ENCODE peak calls at places on chromosomes 12 and 14, in eight cellular contexts. P is GM12878, E is endothelial cell of umbilical vein, R is A549, N is HCT116, Z is K562, H is H1, G is HepG2. T is an unnamed sample.

GRCh38 chr14:83842536-83842935 is 1687.4 kb upstream of the FLRT2 start:
- DNase-seq in P (no peak), N (no peak), Z (no peak), R (no peak), H (no peak), G (no peak), E (no peak), T (no peak)

GRCh38 chr12:39125580-39125979 is 220.2 kb upstream of the CPNE8 start:
- DNase-seq in P (no peak), E (no peak), N (no peak), G (no peak), R (no peak), Z (no peak), H (no peak), T (no peak)

GRCh38 chr14:99564903-99565259 is 39.1 kb downstream of the CCDC85C start:
- DNase-seq in E (no peak), H (no peak), N (no peak), Z (no peak), G (no peak), R (no peak), P (no peak), T (no peak)

GRCh38 chr12:128267246-128267622 is 264 bp downstream of the TMEM132C start:
- DNase-seq in G (no peak), P (no peak), N (no peak), R (no peak), E (no peak), Z (no peak), H (no peak), T (no peak)

GRCh38 chr12:46886541-46887041 is 60.8 kb upstream of the SLC38A4 start:
- DNase-seq in E (no peak), G (peak), H (no peak), P (no peak), N (no peak), R (no peak), Z (no peak), T (no peak)

GRCh38 chr12:39972119-39972518 is 133.8 kb downstream of the SLC2A13 start:
- DNase-seq in G (no peak), N (no peak), Z (peak), P (no peak), R (no peak), E (no peak), H (no peak), T (peak)

GRCh38 chr14:75748340-75748739 is 87.3 kb downstream of the TTLL5 start:
- DNase-seq in P (no peak), H (no peak), R (no peak), G (no peak), E (no peak), N (no peak), Z (no peak), T (no peak)

GRCh38 chr14:88502740-88503139 is 52.1 kb downstream of the PTPN21 start:
- DNase-seq in H (no peak), E (no peak), P (no peak), G (no peak), R (no peak), Z (no peak), N (no peak), T (no peak)

GRCh38 chr14:96693252-96693820 is 103.8 kb upstream of the VRK1 start:
- DNase-seq in E (no peak), N (no peak), R (no peak), G (no peak), H (no peak), Z (no peak), P (no peak), T (no peak)

GRCh38 chr12:28191018-28191595 is 851 bp downstream of the CCDC91 start:
- DNase-seq in N (no peak), P (no peak), E (no peak), H (no peak), Z (peak), G (no peak), R (peak), T (peak)

GRCh38 chr12:7099290-7099996 is 7.2 kb upstream of the C1R start:
- DNase-seq in N (no peak), P (no peak), E (no peak), Z (no peak), H (no peak), R (no peak), G (no peak), T (peak)

GRCh38 chr12:25835385-25835784 is 123.1 kb upstream of the RASSF8 start:
- DNase-seq in Z (no peak), G (no peak), N (no peak), P (no peak), H (no peak), R (no peak), E (no peak), T (no peak)

GRCh38 chr12:97394657-97395056 is 67.9 kb upstream of the RMST start:
- DNase-seq in N (no peak), G (no peak), P (no peak), R (no peak), Z (no peak), H (no peak), E (no peak), T (no peak)

GRCh38 chr12:64451687-64452558 is at the start of gene TBK1:
- DNase-seq in E (peak), R (peak), N (peak), H (peak), G (peak), P (peak), Z (peak), T (peak)

GRCh38 chr14:87522575-87522974 is 470.4 kb downstream of the GALC start:
- DNase-seq in G (no peak), P (no peak), Z (no peak), N (no peak), R (no peak), E (no peak), H (peak), T (no peak)

GRCh38 chr12:104697186-104697585 is 240.4 kb downstream of the CHST11 start:
- DNase-seq in R (no peak), E (no peak), N (no peak), G (no peak), P (no peak), Z (no peak), H (no peak), T (no peak)

GRCh38 chr12:59149995-59150642 is 229.8 kb upstream of the LRIG3 start:
- DNase-seq in P (peak), Z (peak), G (peak), R (peak), H (no peak), E (peak), N (peak), T (peak)

GRCh38 chr14:73753887-73754880 is 40.0 kb upstream of the PNMA1 start:
- DNase-seq in P (peak), N (no peak), G (no peak), Z (no peak), E (peak), H (no peak), R (no peak), T (peak)

GRCh38 chr12:118361889-118362288 is 10.8 kb downstream of the TAOK3 start:
- DNase-seq in R (no peak), P (no peak), G (no peak), Z (no peak), E (no peak), H (no peak), N (no peak), T (peak)

GRCh38 chr14:64763801-64764511 is 59.7 kb downstream of the PLEKHG3 start:
- DNase-seq in N (no peak), G (no peak), R (no peak), E (peak), P (no peak), H (no peak), Z (no peak), T (peak)

GRCh38 chr14:69010632-69011031 is 31.5 kb upstream of the ACTN1 start:
- DNase-seq in G (no peak), Z (no peak), P (no peak), E (no peak), R (no peak), H (no peak), N (no peak), T (no peak)

GRCh38 chr12:116426391-116427136 is 132.6 kb upstream of the MAP1LC3B2 start:
- DNase-seq in H (peak), P (no peak), G (no peak), E (peak), R (peak), Z (peak), N (peak), T (no peak)

GRCh38 chr14:65301862-65302539 is 110.5 kb upstream of the FUT8 start:
- DNase-seq in Z (peak), R (no peak), P (peak), E (no peak), N (no peak), G (peak), H (no peak), T (peak)

GRCh38 chr12:99476956-99477355 is 170.6 kb upstream of the GARIN6 start:
- DNase-seq in N (no peak), R (no peak), E (no peak), Z (no peak), H (no peak), G (no peak), P (no peak), T (no peak)

GRCh38 chr12:49295087-49296001 is at the start of gene PRPH:
- DNase-seq in Z (no peak), H (no peak), R (no peak), E (no peak), P (no peak), G (no peak), N (no peak), T (peak)

GRCh38 chr12:70052476-70052875 is 190.8 kb upstream of the CNOT2 start:
- DNase-seq in Z (no peak), H (no peak), P (no peak), R (no peak), E (no peak), N (no peak), G (no peak), T (no peak)

GRCh38 chr12:79689041-79689476 is 1.7 kb downstream of the PAWR start:
- DNase-seq in R (no peak), N (no peak), P (no peak), G (peak), Z (no peak), H (no peak), E (no peak), T (no peak)

GRCh38 chr14:68853749-68854148 is 60.9 kb upstream of the ZFP36L1 start:
- DNase-seq in N (no peak), G (no peak), R (no peak), E (no peak), H (no peak), P (no peak), Z (no peak), T (no peak)

GRCh38 chr12:3040663-3041544 is 36.3 kb upstream of the TSPAN9 start:
- DNase-seq in H (no peak), R (no peak), N (no peak), E (no peak), P (no peak), G (no peak), Z (no peak), T (no peak)

GRCh38 chr12:105343836-105344235 is 13.3 kb downstream of the C12orf75 start:
- DNase-seq in N (no peak), P (no peak), H (no peak), Z (no peak), R (no peak), G (no peak), E (no peak), T (no peak)

GRCh38 chr12:66280573-66280972 is 21.7 kb upstream of the HELB start:
- DNase-seq in N (no peak), P (no peak), Z (no peak), E (no peak), G (no peak), R (no peak), H (no peak), T (peak)

GRCh38 chr12:120332041-120332440 is 4.5 kb upstream of the PLA2G1B start:
- DNase-seq in G (no peak), N (no peak), P (no peak), Z (no peak), R (no peak), E (no peak), H (no peak), T (no peak)

GRCh38 chr14:76781648-76782051 is 20.4 kb downstream of the VASH1 start:
- DNase-seq in H (no peak), Z (no peak), R (no peak), G (no peak), E (no peak), N (no peak), P (no peak), T (no peak)

GRCh38 chr12:116603516-116603915 is 44.3 kb downstream of the MAP1LC3B2 start:
- DNase-seq in P (no peak), R (no peak), G (no peak), Z (no peak), H (no peak), N (no peak), E (no peak), T (no peak)

GRCh38 chr14:51398898-51399297 is 158.9 kb downstream of the TMX1 start:
- DNase-seq in Z (no peak), H (no peak), P (no peak), E (peak), N (no peak), R (peak), G (no peak), T (no peak)

GRCh38 chr12:128455849-128456248 is 188.9 kb downstream of the TMEM132C start:
- DNase-seq in G (no peak), E (no peak), N (no peak), P (no peak), R (no peak), Z (no peak), H (no peak), T (no peak)

GRCh38 chr14:99831915-99832314 is 38.7 kb downstream of the EML1 start:
- DNase-seq in G (no peak), E (no peak), H (no peak), R (no peak), Z (no peak), P (no peak), N (no peak), T (no peak)

GRCh38 chr12:132405742-132406251 is 76.4 kb upstream of the GALNT9 start:
- DNase-seq in E (no peak), P (no peak), H (no peak), G (no peak), N (no peak), R (no peak), Z (no peak), T (no peak)

GRCh38 chr14:52011557-52011956 is 22.2 kb downstream of the RTRAF start:
- DNase-seq in Z (no peak), R (no peak), E (no peak), G (no peak), P (no peak), N (no peak), H (no peak), T (no peak)

DNA sequence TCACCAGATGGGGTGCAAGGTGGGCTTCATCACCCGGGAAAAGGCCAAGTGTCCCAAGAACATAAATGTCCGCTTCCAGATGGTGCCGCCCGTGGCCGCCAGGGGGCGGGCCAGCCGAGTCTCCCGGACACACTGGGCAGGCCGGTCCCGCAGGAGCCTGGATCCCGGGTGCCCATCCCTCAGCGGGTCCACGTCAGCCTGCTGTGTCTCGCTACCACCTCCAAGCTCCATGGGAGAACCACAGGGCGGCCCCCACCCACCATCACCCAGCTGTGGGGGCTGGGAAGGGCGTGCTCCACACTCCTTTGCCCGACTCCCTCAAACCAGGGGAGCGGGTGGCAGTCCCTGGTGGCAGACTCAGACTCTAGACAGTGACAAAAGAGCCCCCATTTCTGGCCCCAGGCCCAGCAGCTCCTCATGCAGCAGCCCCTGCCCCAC is 22.0 kb upstream of the NUDT14 start:
- DNase-seq in P (no peak), G (no peak), E (peak), N (no peak), Z (peak), H (peak), R (peak), T (peak)
- H3K4me3 ChIP-seq in P (no peak), G (no peak), E (no peak), N (no peak), Z (no peak), H (no peak), R (no peak), T (no peak)

GRCh38 chr12:55703976-55704761 is 3.5 kb downstream of the ITGA7 start:
- DNase-seq in E (no peak), Z (no peak), G (no peak), H (no peak), N (no peak), R (no peak), P (no peak), T (no peak)
- TF ChIP-seq POLR2A in E (no peak), Z (no peak), G (no peak), H (no peak), N (no peak), R (no peak), P (no peak), T (no peak)

GRCh38 chr14:35367056-35367372 is 37.5 kb downstream of the NFKBIA start:
- DNase-seq in Z (no peak), R (no peak), E (no peak), N (no peak), G (no peak), P (no peak), H (no peak), T (no peak)

GRCh38 chr14:35366048-35366428 is 38.5 kb downstream of the NFKBIA start:
- DNase-seq in E (peak), Z (no peak), R (no peak), G (no peak), N (no peak), P (no peak), H (no peak), T (no peak)

GRCh38 chr14:35362911-35363374 is 41.6 kb downstream of the NFKBIA start:
- DNase-seq in G (no peak), E (peak), Z (no peak), P (no peak), R (no peak), H (no peak), N (no peak), T (no peak)

GRCh38 chr14:35366521-35366976 is 38.0 kb downstream of the NFKBIA start:
- DNase-seq in R (no peak), G (no peak), P (no peak), E (no peak), N (no peak), H (no peak), Z (no peak), T (no peak)

GRCh38 chr14:35365130-35366047 is 39.2 kb downstream of the NFKBIA start:
- DNase-seq in G (peak), E (peak), H (no peak), P (no peak), N (peak), R (peak), Z (peak), T (peak)
- TF ChIP-seq MAX in G (peak), E (peak), H (no peak), P (peak), N (peak), R (peak), Z (no peak), T (peak)

DNA sequence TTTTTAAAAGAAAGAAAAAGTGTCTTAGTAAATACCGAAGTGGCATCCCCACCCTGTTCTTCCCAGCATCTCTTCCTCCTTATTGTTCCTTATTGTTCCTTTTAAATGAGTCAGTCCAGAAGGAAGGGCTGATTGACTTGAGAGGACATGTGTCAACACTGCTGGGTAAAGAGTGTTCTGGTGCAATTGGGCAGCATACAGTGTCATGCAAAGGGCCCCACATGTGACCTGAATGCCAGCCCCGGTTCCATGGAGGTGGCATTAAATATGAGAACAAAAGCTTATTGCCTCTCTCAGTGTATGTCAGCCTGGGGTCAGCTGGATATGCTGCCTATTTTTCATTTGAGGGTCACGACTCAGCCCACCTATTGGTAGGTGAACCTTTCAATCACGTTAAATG is 58.9 kb upstream of the RIC8B start:
- DNase-seq in Z (no peak), R (no peak), G (no peak), P (no peak), H (no peak), N (no peak), E (no peak), T (no peak)
- H3K4me3 ChIP-seq in Z (no peak), R (no peak), G (no peak), P (no peak), H (no peak), N (no peak), E (no peak), T (no peak)

GRCh38 chr12:52519826-52520662 is at the start of gene KRT5:
- DNase-seq in E (no peak), P (no peak), G (no peak), H (no peak), Z (no peak), N (no peak), R (no peak), T (no peak)
- TF ChIP-seq POLR2A in E (no peak), P (no peak), G (no peak), H (no peak), Z (no peak), N (no peak), R (no peak), T (no peak)

GRCh38 chr14:81416233-81416927 is 16.3 kb upstream of the STON2 start:
- DNase-seq in E (no peak), R (no peak), H (no peak), G (no peak), P (no peak), N (no peak), Z (no peak), T (peak)
- TF ChIP-seq MAX in E (no peak), R (no peak), H (no peak), G (no peak), P (no peak), N (no peak), Z (no peak), T (no peak)

GRCh38 chr12:91667698-91668097 is 477.9 kb downstream of the BTG1 start:
- DNase-seq in Z (no peak), N (no peak), R (no peak), P (no peak), H (no peak), G (no peak), E (no peak), T (no peak)
- H3K4me3 ChIP-seq in Z (no peak), N (no peak), R (no peak), P (no peak), H (no peak), G (no peak), E (no peak), T (no peak)

T was measured in NB4.